ENCODE peak calls at places on chromosome 2, in ten cellular contexts. G is ascending aorta; N is central memory CD4-positive, alpha-beta T cell; E is H7; C is endothelial cell of umbilical vein; K is posterior cingulate gyrus; S is AG20443; J is naive thymus-derived CD8-positive, alpha-beta T cell; T is stimulated activated CD8-positive, alpha-beta memory T cell treated with anti-CD3 and anti-CD28 coated beads, Interleukin-4, amount 100 ng/mL, for 4 hours; X is left lobe of liver. W is an unnamed sample.

GRCh38 chr2:115529627-115530026 is 1087.2 kb downstream of the DPP10 start:
- DNase-seq in T (no peak), E (no peak), K (no peak), G (no peak), C (no peak), S (no peak), N (no peak), X (no peak), J (no peak), W (no peak)

GRCh38 chr2:118923371-118923770 is 18.6 kb upstream of the MARCO start:
- DNase-seq in J (no peak), E (no peak), K (no peak), S (no peak), G (no peak), C (no peak), N (no peak), X (no peak), T (no peak), W (peak; percentile 86)

GRCh38 chr2:157261199-157261782 is 3.8 kb downstream of the GALNT5 start:
- DNase-seq in C (no peak), X (no peak), T (peak; percentile 21), E (no peak), N (no peak), G (no peak), J (no peak), K (no peak), S (peak; percentile 65), W (peak; percentile 59)

GRCh38 chr2:11044201-11044600 is 111.1 kb upstream of the SLC66A3 start:
- DNase-seq in T (no peak), K (no peak), E (no peak), S (no peak), C (no peak), N (no peak), J (no peak), G (no peak), X (no peak), W (no peak)

GRCh38 chr2:224837558-224837957 is 121.4 kb upstream of the CCDC195 start:
- DNase-seq in X (no peak), G (no peak), C (peak; percentile 95), T (no peak), E (no peak), K (no peak), N (no peak), J (no peak), S (peak; percentile 79), W (no peak)

GRCh38 chr2:239087041-239087710 is 239.3 kb downstream of the TWIST2 start:
- DNase-seq in K (no peak), X (no peak), N (no peak), S (no peak), J (no peak), G (no peak), T (no peak), C (no peak), E (no peak), W (no peak)

GRCh38 chr2:53787255-53787910 is 539 bp downstream of the ERLEC1 start:
- DNase-seq in K (no peak), G (no peak), S (peak; percentile 32), T (no peak), J (no peak), E (no peak), N (peak; percentile 5), X (no peak), C (peak; percentile 63), W (no peak)

GRCh38 chr2:44283116-44283666 is 7.9 kb downstream of the SLC3A1 start:
- DNase-seq in J (no peak), G (no peak), E (no peak), T (no peak), K (no peak), X (no peak), C (no peak), N (no peak), S (no peak), W (no peak)

GRCh38 chr2:39703473-39703872 is 37.8 kb downstream of the TMEM178A start:
- DNase-seq in N (no peak), T (no peak), G (no peak), S (no peak), C (no peak), J (no peak), X (no peak), K (no peak), E (no peak), W (no peak)

GRCh38 chr2:45960057-45960863 is 308.8 kb downstream of the PRKCE start:
- DNase-seq in G (no peak), C (no peak), K (no peak), E (no peak), T (no peak), X (no peak), J (no peak), S (no peak), N (no peak), W (peak; percentile 18)

GRCh38 chr2:15667579-15668556 is 76.2 kb downstream of the DDX1 start:
- DNase-seq in G (no peak), S (no peak), K (no peak), T (no peak), N (no peak), J (no peak), E (no peak), X (no peak), C (peak; percentile 39), W (no peak)

GRCh38 chr2:61727746-61728145 is 126.1 kb downstream of the FAM161A start:
- DNase-seq in G (no peak), S (no peak), T (no peak), K (no peak), N (no peak), X (no peak), J (no peak), C (no peak), E (no peak), W (no peak)

GRCh38 chr2:160652236-160652635 is 158.6 kb upstream of the RBMS1 start:
- DNase-seq in N (peak; percentile 67), C (peak; percentile 60), G (peak; percentile 14), J (peak; percentile 73), T (peak; percentile 27), K (no peak), X (no peak), S (no peak), E (no peak), W (no peak)

GRCh38 chr2:33441235-33441810 is 35.1 kb upstream of the RASGRP3 start:
- DNase-seq in C (peak; percentile 79), S (peak; percentile 81), X (no peak), G (no peak), N (no peak), K (peak; percentile 68), J (no peak), E (peak; percentile 61), T (no peak), W (peak; percentile 75)

GRCh38 chr2:73053316-73054114 is 18.0 kb downstream of the SFXN5 start:
- DNase-seq in C (no peak), T (no peak), E (no peak), X (no peak), K (no peak), J (no peak), N (no peak), S (peak; percentile 60), G (no peak), W (no peak)

GRCh38 chr2:224584111-224584764 is 925 bp downstream of the CUL3 start:
- DNase-seq in T (no peak), X (peak; percentile 52), S (peak; percentile 27), N (no peak), J (peak; percentile 15), C (peak; percentile 56), E (peak; percentile 30), K (peak; percentile 18), G (no peak), W (peak; percentile 65)

GRCh38 chr2:44796771-44797170 is 144.7 kb upstream of the SIX3 start:
- DNase-seq in G (no peak), C (no peak), J (no peak), E (no peak), T (no peak), X (no peak), S (no peak), K (no peak), N (no peak), W (no peak)

GRCh38 chr2:238864207-238865014 is 16.5 kb downstream of the TWIST2 start:
- DNase-seq in E (peak; percentile 89), C (peak; percentile 96), G (peak; percentile 79), K (no peak), J (no peak), S (peak; percentile 90), X (no peak), T (no peak), N (no peak), W (peak; percentile 99)

GRCh38 chr2:26514045-26514444 is 36.1 kb upstream of the OTOF start:
- DNase-seq in X (no peak), N (no peak), C (no peak), S (no peak), K (no peak), J (no peak), E (no peak), G (no peak), T (no peak), W (no peak)

GRCh38 chr2:237162959-237163358 is 77.3 kb downstream of the COPS8 start:
- DNase-seq in N (no peak), S (no peak), T (no peak), J (no peak), C (no peak), G (no peak), X (no peak), K (no peak), E (no peak), W (no peak)

GRCh38 chr2:141692829-141693228 is 438.0 kb downstream of the LRP1B start:
- DNase-seq in S (no peak), E (no peak), T (no peak), K (no peak), N (no peak), J (no peak), C (no peak), G (no peak), X (no peak), W (no peak)

GRCh38 chr2:133504566-133505505 is 63.4 kb downstream of the NCKAP5 start:
- DNase-seq in G (no peak), K (peak; percentile 40), X (peak; percentile 64), N (no peak), S (peak; percentile 41), T (no peak), J (no peak), E (no peak), C (peak; percentile 88), W (no peak)

GRCh38 chr2:18209934-18210639 is 331.6 kb downstream of the KCNS3 start:
- DNase-seq in J (no peak), K (no peak), E (no peak), S (peak; percentile 21), T (no peak), G (no peak), X (no peak), N (no peak), C (peak; percentile 80), W (no peak)

GRCh38 chr2:171956135-171956830 is 34.0 kb downstream of the HAT1 start:
- DNase-seq in X (no peak), C (no peak), J (no peak), T (no peak), K (no peak), N (no peak), E (no peak), S (no peak), G (no peak), W (no peak)

GRCh38 chr2:235917506-235917905 is 250.7 kb downstream of the GBX2 start:
- DNase-seq in E (no peak), S (no peak), J (no peak), C (no peak), T (no peak), N (no peak), G (no peak), K (no peak), X (no peak), W (no peak)

GRCh38 chr2:74887445-74887951 is 53.6 kb downstream of the HK2 start:
- DNase-seq in G (no peak), X (no peak), J (no peak), T (no peak), C (no peak), S (peak; percentile 82), N (no peak), E (peak; percentile 4), K (no peak), W (peak; percentile 83)

GRCh38 chr2:69789129-69789528 is 40.3 kb upstream of the GMCL1 start:
- DNase-seq in J (no peak), T (no peak), K (no peak), E (no peak), C (no peak), N (no peak), G (no peak), S (peak; percentile 91), X (peak; percentile 43), W (peak; percentile 97)

GRCh38 chr2:191151315-191151698 is 513 bp upstream of the STAT4 start:
- DNase-seq in N (no peak), J (no peak), S (no peak), C (no peak), K (no peak), X (no peak), E (no peak), G (no peak), T (no peak), W (no peak)